ENCODE peak calls at places on chromosomes 2 and 18, in nine cellular contexts. V, G, I, P, T, E, X, U and D are unnamed samples.
A peak's percentile ranks its signal among the peaks of the same experiment; 100 is the strongest.

GRCh38 chr2:236536727-236537398 is 32.8 kb upstream of the ACKR3 start:
- DNase-seq in T (no peak), U (no peak), X (no peak), V (no peak), G (no peak), I (peak; percentile 30), P (no peak), E (no peak), D (no peak)

GRCh38 chr2:37770797-37771196 is 99.4 kb upstream of the CDC42EP3 start:
- DNase-seq in X (no peak), U (no peak), G (no peak), V (no peak), P (no peak), T (no peak), I (no peak), E (no peak), D (no peak)

GRCh38 chr18:26894006-26894405 is 28.5 kb upstream of the AQP4 start:
- DNase-seq in E (no peak), I (no peak), G (no peak), X (no peak), T (no peak), U (no peak), V (no peak), P (no peak), D (no peak)

GRCh38 chr2:219405958-219406860 is 12.0 kb upstream of the DES start:
- DNase-seq in G (no peak), V (no peak), T (no peak), X (no peak), U (no peak), I (no peak), P (no peak), E (no peak), D (no peak)

GRCh38 chr2:68428746-68429145 is 38.3 kb downstream of the FBXO48 start:
- DNase-seq in V (peak; percentile 40), I (no peak), U (no peak), G (no peak), E (no peak), P (no peak), T (no peak), X (no peak), D (no peak)

GRCh38 chr2:39865751-39866150 is 86.7 kb upstream of the THUMPD2 start:
- DNase-seq in U (no peak), I (no peak), E (no peak), X (no peak), V (no peak), P (no peak), T (no peak), G (no peak), D (no peak)

GRCh38 chr18:79513381-79514081 is 117.8 kb downstream of the NFATC1 start:
- DNase-seq in T (peak; percentile 24), V (no peak), P (no peak), U (no peak), G (peak; percentile 21), I (no peak), X (no peak), E (no peak), D (peak; percentile 48)

GRCh38 chr2:46134531-46135229 is 162.5 kb upstream of the EPAS1 start:
- DNase-seq in U (no peak), T (no peak), X (no peak), G (no peak), P (no peak), V (no peak), I (no peak), E (no peak), D (no peak)

GRCh38 chr2:216503697-216504375 is 5.2 kb downstream of the RPL37A start:
- DNase-seq in X (no peak), P (no peak), T (no peak), G (peak; percentile 22), E (no peak), V (no peak), U (no peak), I (no peak), D (no peak)

GRCh38 chr2:216507220-216508143 is 8.8 kb downstream of the RPL37A start:
- DNase-seq in E (no peak), P (no peak), T (no peak), U (no peak), G (peak; percentile 38), X (no peak), V (no peak), I (no peak), D (no peak)

GRCh38 chr2:216504376-216504762 is 5.7 kb downstream of the RPL37A start:
- DNase-seq in G (peak; percentile 34), T (no peak), U (no peak), V (no peak), I (no peak), E (no peak), P (no peak), X (no peak), D (no peak)

GRCh38 chr2:216505133-216506106 is 6.8 kb downstream of the RPL37A start:
- DNase-seq in G (peak; percentile 45), V (no peak), U (no peak), T (no peak), P (no peak), E (no peak), I (no peak), X (no peak), D (no peak)

GRCh38 chr2:216508229-216508628 is 9.6 kb downstream of the RPL37A start:
- DNase-seq in T (no peak), G (peak; percentile 27), V (no peak), X (no peak), I (no peak), P (no peak), U (no peak), E (no peak), D (no peak)
- TF ChIP-seq POLR2A in T (no peak), G (no peak), V (peak; percentile 18), X (no peak), I (no peak), P (no peak), U (peak; percentile 8), E (no peak), D (no peak)

DNA sequence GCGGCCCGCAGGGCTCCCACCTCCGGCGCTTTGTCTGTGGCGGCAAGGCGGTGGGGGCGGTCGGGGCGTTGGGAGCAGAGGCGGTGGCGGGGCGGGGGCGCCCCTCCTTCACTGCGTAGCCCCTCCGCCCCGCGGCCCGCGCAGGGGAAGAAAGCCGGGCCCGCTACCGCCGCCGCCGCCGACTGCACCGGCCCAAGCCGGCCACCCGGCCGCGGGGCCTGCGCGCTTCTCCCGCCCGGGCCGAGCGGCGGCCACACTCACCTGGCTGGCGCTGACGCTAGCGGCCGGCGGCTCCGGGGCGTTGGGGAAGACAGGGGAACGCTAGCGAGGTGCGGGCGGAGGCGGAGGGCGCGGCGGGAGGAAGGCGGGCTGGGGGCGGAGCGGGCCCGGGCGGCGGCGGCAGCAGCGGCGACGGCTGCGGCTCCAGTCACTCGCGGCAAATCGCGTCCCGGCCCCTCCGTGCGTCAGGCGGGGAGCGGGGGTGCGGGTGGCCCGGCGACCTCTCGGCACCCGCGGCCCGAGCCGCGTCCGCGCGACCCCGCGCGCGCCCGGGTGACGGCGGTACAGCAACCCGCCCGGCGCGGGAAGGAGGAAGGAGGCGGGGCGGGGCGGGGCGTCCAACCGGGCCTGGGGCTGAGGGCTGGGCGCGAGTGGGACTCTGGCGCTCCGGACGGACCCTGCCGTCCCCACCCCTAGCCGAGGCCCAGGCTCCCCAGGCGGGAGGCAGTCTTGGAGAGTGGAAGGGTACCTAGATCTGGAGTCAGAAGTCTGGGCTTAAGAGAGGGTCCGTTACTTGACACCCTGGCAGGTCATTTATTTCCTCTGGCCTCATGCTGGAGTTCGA is at the start of gene SESTD1:
- DNase-seq in X (peak; percentile 53), I (peak; percentile 73), G (peak; percentile 44), U (peak; percentile 56), V (peak; percentile 74), T (peak; percentile 85), E (peak; percentile 65), P (peak; percentile 35), D (peak; percentile 91)
- TF ChIP-seq POLR2A in X (peak; percentile 29), I (no peak), G (peak; percentile 40), U (no peak), V (no peak), T (peak; percentile 17), E (no peak), P (peak; percentile 75), D (peak; percentile 75)

DNA sequence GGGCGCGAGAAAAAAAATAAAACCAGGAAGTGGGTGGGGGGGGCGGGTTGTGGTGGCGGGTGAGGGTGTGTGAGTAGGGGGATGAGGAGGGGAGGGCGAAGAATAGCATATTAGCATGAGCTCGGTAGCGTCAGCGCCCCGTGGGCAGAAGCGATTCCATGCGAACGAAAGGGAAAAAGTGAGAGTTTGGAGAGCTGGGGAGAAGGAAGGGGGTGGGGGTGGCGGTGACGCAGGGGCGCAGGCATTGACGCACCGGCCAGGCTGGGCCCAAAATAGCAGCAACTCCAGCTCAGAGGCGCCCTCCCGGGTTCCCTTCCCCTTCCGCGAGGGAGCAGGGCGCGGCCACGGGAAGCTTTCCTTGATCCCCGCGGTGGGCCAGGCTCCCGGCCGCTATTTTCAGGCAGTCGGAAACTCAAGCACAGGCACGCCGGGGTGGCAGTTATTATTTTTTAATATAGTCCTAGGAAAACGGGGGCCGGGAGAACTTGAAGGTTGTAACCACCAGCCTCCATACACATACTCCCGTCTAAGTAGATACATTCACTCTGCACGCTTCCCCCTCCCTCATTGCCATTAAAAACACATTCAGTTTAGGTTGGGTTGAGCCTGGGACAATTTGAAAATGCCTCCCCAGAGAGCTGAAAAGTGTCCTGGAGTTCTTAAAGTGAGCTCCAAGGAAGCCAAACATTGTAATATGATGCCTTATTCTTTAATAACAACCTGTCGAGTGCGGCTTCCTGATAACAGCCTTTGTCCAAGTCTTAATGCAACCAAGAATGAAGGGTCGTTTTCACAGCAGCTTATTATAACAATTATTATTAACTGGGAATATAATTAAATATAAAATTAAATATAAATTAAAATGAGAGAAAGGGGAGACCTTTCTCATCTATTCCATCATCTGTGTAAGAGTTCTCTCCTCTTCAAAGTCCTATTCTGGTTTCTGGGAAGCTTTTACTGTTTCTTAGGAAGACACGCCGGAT is 2.3 kb upstream of the NR4A2 start:
- DNase-seq in P (peak; percentile 91), G (no peak), U (no peak), E (peak; percentile 92), V (peak; percentile 88), I (peak; percentile 93), T (peak; percentile 90), X (peak; percentile 93), D (peak; percentile 98)
- TF ChIP-seq POLR2A in P (peak; percentile 93), G (no peak), U (no peak), E (peak; percentile 5), V (peak; percentile 63), I (peak; percentile 62), T (peak; percentile 61), X (peak; percentile 42), D (peak; percentile 81)

GRCh38 chr18:9019135-9019534 is 83.4 kb upstream of the NDUFV2 start:
- DNase-seq in E (no peak), G (no peak), P (no peak), X (no peak), T (no peak), I (no peak), U (no peak), V (no peak), D (no peak)

GRCh38 chr18:9016819-9017169 is 85.7 kb upstream of the NDUFV2 start:
- DNase-seq in I (no peak), U (no peak), X (no peak), G (no peak), P (no peak), V (no peak), T (no peak), E (no peak), D (no peak)

GRCh38 chr18:9017900-9018217 is 84.6 kb upstream of the NDUFV2 start:
- DNase-seq in T (no peak), E (no peak), X (no peak), U (no peak), V (no peak), G (no peak), P (no peak), I (no peak), D (no peak)

GRCh38 chr18:9015689-9016088 is 86.8 kb upstream of the NDUFV2 start:
- DNase-seq in E (no peak), V (no peak), I (no peak), P (no peak), X (no peak), G (no peak), U (no peak), T (no peak), D (no peak)

GRCh38 chr18:9017170-9017899 is 85.2 kb upstream of the NDUFV2 start:
- DNase-seq in I (peak; percentile 68), G (peak; percentile 96), E (peak; percentile 46), P (peak; percentile 67), T (peak; percentile 53), V (peak; percentile 96), X (peak; percentile 85), U (peak; percentile 70), D (peak; percentile 82)
- TF ChIP-seq POLR2A in I (no peak), G (no peak), E (no peak), P (no peak), T (no peak), V (peak; percentile 65), X (no peak), U (no peak), D (no peak)